ENCODE peak calls at places on chromosomes 5 and 9, in seven cellular contexts. One of them, this sample, is unnamed.

GRCh38 chr9:111477677-111478076 is 6.5 kb downstream of the ECPAS start:
- DNase-seq in adrenal gland: no peak
- DNase-seq in HCT116: no peak
- DNase-seq in gastrocnemius medialis: no peak
- DNase-seq in transverse colon: no peak
- DNase-seq in NB4: no peak
- DNase-seq in A549: no peak
- DNase-seq in this sample: no peak

GRCh38 chr5:139670369-139671095 is 22.4 kb downstream of the CXXC5 start:
- DNase-seq in adrenal gland: no peak
- DNase-seq in HCT116: no peak
- DNase-seq in gastrocnemius medialis: no peak
- DNase-seq in transverse colon: peak
- DNase-seq in NB4: peak
- DNase-seq in A549: no peak
- DNase-seq in this sample: no peak

GRCh38 chr5:173670791-173671120 is 54.3 kb upstream of the BOD1 start:
- DNase-seq in adrenal gland: no peak
- DNase-seq in HCT116: no peak
- DNase-seq in gastrocnemius medialis: no peak
- DNase-seq in transverse colon: no peak
- DNase-seq in NB4: no peak
- DNase-seq in A549: no peak
- DNase-seq in this sample: no peak

GRCh38 chr5:172958268-172959046 is 767 bp upstream of the RPL26L1 start:
- DNase-seq in adrenal gland: peak
- DNase-seq in HCT116: peak
- DNase-seq in gastrocnemius medialis: peak
- DNase-seq in transverse colon: peak
- DNase-seq in NB4: peak
- DNase-seq in A549: peak
- DNase-seq in this sample: peak

GRCh38 chr5:179340465-179340864 is 4.8 kb downstream of the ADAMTS2 start:
- DNase-seq in adrenal gland: no peak
- DNase-seq in HCT116: no peak
- DNase-seq in gastrocnemius medialis: no peak
- DNase-seq in transverse colon: no peak
- DNase-seq in NB4: no peak
- DNase-seq in A549: no peak
- DNase-seq in this sample: no peak

GRCh38 chr5:147037517-147038205 is 159.1 kb upstream of the PPP2R2B start:
- DNase-seq in adrenal gland: no peak
- DNase-seq in HCT116: peak
- DNase-seq in gastrocnemius medialis: no peak
- DNase-seq in transverse colon: no peak
- DNase-seq in NB4: peak
- DNase-seq in A549: no peak
- DNase-seq in this sample: no peak

GRCh38 chr9:19375536-19375935 is 4.5 kb downstream of the RPS6 start:
- DNase-seq in adrenal gland: no peak
- DNase-seq in HCT116: no peak
- DNase-seq in gastrocnemius medialis: no peak
- DNase-seq in transverse colon: no peak
- DNase-seq in NB4: peak
- DNase-seq in A549: no peak
- DNase-seq in this sample: no peak

GRCh38 chr9:81893929-81894328 is 34.3 kb upstream of the SPATA31D4 start:
- DNase-seq in adrenal gland: no peak
- DNase-seq in HCT116: no peak
- DNase-seq in gastrocnemius medialis: no peak
- DNase-seq in transverse colon: no peak
- DNase-seq in NB4: no peak
- DNase-seq in A549: no peak
- DNase-seq in this sample: no peak

GRCh38 chr9:88534456-88535225 is at the start of gene NXNL2:
- DNase-seq in adrenal gland: peak
- DNase-seq in HCT116: peak
- DNase-seq in gastrocnemius medialis: no peak
- DNase-seq in transverse colon: peak
- DNase-seq in NB4: peak
- DNase-seq in A549: peak
- DNase-seq in this sample: peak

GRCh38 chr5:107474724-107475489 is 195.8 kb downstream of the EFNA5 start:
- DNase-seq in adrenal gland: no peak
- DNase-seq in HCT116: no peak
- DNase-seq in gastrocnemius medialis: no peak
- DNase-seq in transverse colon: no peak
- DNase-seq in NB4: no peak
- DNase-seq in A549: peak
- DNase-seq in this sample: no peak

GRCh38 chr5:73435640-73436534 is 12.7 kb downstream of the FOXD1 start:
- DNase-seq in adrenal gland: no peak
- DNase-seq in HCT116: no peak
- DNase-seq in gastrocnemius medialis: no peak
- DNase-seq in transverse colon: no peak
- DNase-seq in NB4: no peak
- DNase-seq in A549: no peak
- DNase-seq in this sample: no peak

GRCh38 chr9:112046181-112046580 is 128.9 kb downstream of the SUSD1 start:
- DNase-seq in adrenal gland: no peak
- DNase-seq in HCT116: no peak
- DNase-seq in gastrocnemius medialis: no peak
- DNase-seq in transverse colon: no peak
- DNase-seq in NB4: no peak
- DNase-seq in A549: peak
- DNase-seq in this sample: no peak

GRCh38 chr9:113669523-113670115 is 206.1 kb downstream of the RGS3 start:
- DNase-seq in adrenal gland: no peak
- DNase-seq in HCT116: no peak
- DNase-seq in gastrocnemius medialis: no peak
- DNase-seq in transverse colon: no peak
- DNase-seq in NB4: peak
- DNase-seq in A549: no peak
- DNase-seq in this sample: no peak

GRCh38 chr5:34881246-34881645 is 34.1 kb downstream of the RAD1 start:
- DNase-seq in adrenal gland: no peak
- DNase-seq in HCT116: no peak
- DNase-seq in gastrocnemius medialis: no peak
- DNase-seq in transverse colon: no peak
- DNase-seq in NB4: no peak
- DNase-seq in A549: no peak
- DNase-seq in this sample: no peak

GRCh38 chr9:16824545-16825041 is 45.9 kb downstream of the BNC2 start:
- DNase-seq in adrenal gland: no peak
- DNase-seq in HCT116: no peak
- DNase-seq in gastrocnemius medialis: no peak
- DNase-seq in transverse colon: no peak
- DNase-seq in NB4: peak
- DNase-seq in A549: peak
- DNase-seq in this sample: no peak

GRCh38 chr9:135961811-135962695 is 880 bp upstream of the UBAC1 start:
- DNase-seq in adrenal gland: no peak
- DNase-seq in HCT116: no peak
- DNase-seq in gastrocnemius medialis: no peak
- DNase-seq in transverse colon: no peak
- DNase-seq in NB4: peak
- DNase-seq in A549: no peak
- DNase-seq in this sample: no peak

GRCh38 chr9:136053757-136054142 is 41.3 kb downstream of the NACC2 start:
- DNase-seq in adrenal gland: no peak
- DNase-seq in HCT116: no peak
- DNase-seq in gastrocnemius medialis: no peak
- DNase-seq in transverse colon: no peak
- DNase-seq in NB4: peak
- DNase-seq in A549: no peak
- DNase-seq in this sample: peak

GRCh38 chr9:127973169-127974001 is 7.4 kb downstream of the EEIG1 start:
- DNase-seq in adrenal gland: peak
- DNase-seq in HCT116: no peak
- DNase-seq in gastrocnemius medialis: peak
- DNase-seq in transverse colon: peak
- DNase-seq in NB4: no peak
- DNase-seq in A549: no peak
- DNase-seq in this sample: no peak

GRCh38 chr5:137279631-137280236 is 219.4 kb downstream of the SPOCK1 start:
- DNase-seq in adrenal gland: no peak
- DNase-seq in HCT116: no peak
- DNase-seq in gastrocnemius medialis: no peak
- DNase-seq in transverse colon: no peak
- DNase-seq in NB4: no peak
- DNase-seq in A549: no peak
- DNase-seq in this sample: peak

GRCh38 chr9:75932026-75932425 is 41.6 kb downstream of the PCSK5 start:
- DNase-seq in adrenal gland: no peak
- DNase-seq in HCT116: no peak
- DNase-seq in gastrocnemius medialis: no peak
- DNase-seq in transverse colon: no peak
- DNase-seq in NB4: no peak
- DNase-seq in A549: no peak
- DNase-seq in this sample: no peak

GRCh38 chr5:10842823-10843222 is 81.8 kb upstream of the DAP start:
- DNase-seq in adrenal gland: no peak
- DNase-seq in HCT116: no peak
- DNase-seq in gastrocnemius medialis: no peak
- DNase-seq in transverse colon: no peak
- DNase-seq in NB4: no peak
- DNase-seq in A549: no peak
- DNase-seq in this sample: no peak

GRCh38 chr5:10849278-10849677 is 88.2 kb upstream of the DAP start:
- DNase-seq in adrenal gland: no peak
- DNase-seq in HCT116: no peak
- DNase-seq in gastrocnemius medialis: no peak
- DNase-seq in transverse colon: no peak
- DNase-seq in NB4: no peak
- DNase-seq in A549: peak
- DNase-seq in this sample: no peak

GRCh38 chr5:10839118-10839517 is 78.1 kb upstream of the DAP start:
- DNase-seq in adrenal gland: peak
- DNase-seq in HCT116: no peak
- DNase-seq in gastrocnemius medialis: no peak
- DNase-seq in transverse colon: no peak
- DNase-seq in NB4: no peak
- DNase-seq in A549: no peak
- DNase-seq in this sample: no peak

GRCh38 chr5:10839916-10840599 is 79.0 kb upstream of the DAP start:
- DNase-seq in adrenal gland: no peak
- DNase-seq in HCT116: no peak
- DNase-seq in gastrocnemius medialis: no peak
- DNase-seq in transverse colon: no peak
- DNase-seq in NB4: no peak
- DNase-seq in A549: no peak
- DNase-seq in this sample: no peak

GRCh38 chr5:10844016-10844415 is 83.0 kb upstream of the DAP start:
- DNase-seq in adrenal gland: no peak
- DNase-seq in HCT116: no peak
- DNase-seq in gastrocnemius medialis: no peak
- DNase-seq in transverse colon: no peak
- DNase-seq in NB4: no peak
- DNase-seq in A549: no peak
- DNase-seq in this sample: no peak
- TF ChIP-seq POLR2A in adrenal gland: no peak
- TF ChIP-seq POLR2A in HCT116: no peak
- TF ChIP-seq POLR2A in gastrocnemius medialis: no peak
- TF ChIP-seq POLR2A in transverse colon: no peak
- TF ChIP-seq POLR2A in NB4: no peak
- TF ChIP-seq POLR2A in A549: no peak
- TF ChIP-seq POLR2A in this sample: no peak

GRCh38 chr5:6355294-6355693 is 23.1 kb downstream of the MED10 start:
- DNase-seq in adrenal gland: no peak
- DNase-seq in HCT116: no peak
- DNase-seq in gastrocnemius medialis: no peak
- DNase-seq in transverse colon: no peak
- DNase-seq in NB4: no peak
- DNase-seq in A549: no peak
- DNase-seq in this sample: no peak

GRCh38 chr5:6359534-6359933 is 18.8 kb downstream of the MED10 start:
- DNase-seq in adrenal gland: no peak
- DNase-seq in HCT116: no peak
- DNase-seq in gastrocnemius medialis: no peak
- DNase-seq in transverse colon: no peak
- DNase-seq in NB4: peak
- DNase-seq in A549: no peak
- DNase-seq in this sample: peak

GRCh38 chr5:6354848-6355247 is 23.5 kb downstream of the MED10 start:
- DNase-seq in adrenal gland: no peak
- DNase-seq in HCT116: no peak
- DNase-seq in gastrocnemius medialis: no peak
- DNase-seq in transverse colon: no peak
- DNase-seq in NB4: no peak
- DNase-seq in A549: no peak
- DNase-seq in this sample: no peak

GRCh38 chr5:6358434-6358820 is 19.9 kb downstream of the MED10 start:
- DNase-seq in adrenal gland: no peak
- DNase-seq in HCT116: no peak
- DNase-seq in gastrocnemius medialis: no peak
- DNase-seq in transverse colon: no peak
- DNase-seq in NB4: no peak
- DNase-seq in A549: no peak
- DNase-seq in this sample: no peak

DNA sequence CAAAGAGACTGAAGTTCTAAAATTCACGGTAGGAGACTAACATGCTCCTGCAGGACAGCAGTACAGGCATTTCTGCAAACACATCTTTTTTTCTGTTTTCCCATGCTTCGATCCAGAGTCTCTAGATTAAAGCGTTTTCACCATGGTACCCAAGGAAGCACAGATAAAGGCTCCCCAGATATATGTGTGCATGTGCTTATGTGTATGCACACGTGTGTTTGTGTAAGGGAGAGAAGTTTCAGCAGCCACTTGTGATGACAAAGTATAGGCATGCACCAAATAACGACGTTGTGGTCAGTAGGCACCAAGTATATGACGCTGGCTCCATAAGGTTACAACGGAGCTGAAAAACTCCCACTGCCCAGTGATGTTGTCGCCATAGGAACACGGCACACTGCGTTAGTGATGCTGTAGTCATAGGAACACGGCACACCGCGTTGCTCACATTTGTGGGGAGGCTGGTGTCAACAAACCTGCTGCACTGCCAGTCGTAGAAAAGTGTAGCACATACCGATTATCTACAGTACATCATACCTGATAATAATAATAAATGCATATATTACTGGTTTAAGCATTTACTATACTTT is 21.7 kb downstream of the MED10 start:
- DNase-seq in adrenal gland: no peak
- DNase-seq in HCT116: no peak
- DNase-seq in gastrocnemius medialis: no peak
- DNase-seq in transverse colon: no peak
- DNase-seq in NB4: no peak
- DNase-seq in A549: no peak
- DNase-seq in this sample: peak
- H3K4me3 ChIP-seq in adrenal gland: no peak
- H3K4me3 ChIP-seq in HCT116: no peak
- H3K4me3 ChIP-seq in gastrocnemius medialis: no peak
- H3K4me3 ChIP-seq in transverse colon: no peak
- H3K4me3 ChIP-seq in NB4: no peak
- H3K4me3 ChIP-seq in A549: no peak
- H3K4me3 ChIP-seq in this sample: no peak

GRCh38 chr5:141523991-141524390 is 35.1 kb downstream of the PCDHGC5 start:
- DNase-seq in adrenal gland: no peak
- DNase-seq in HCT116: no peak
- DNase-seq in gastrocnemius medialis: no peak
- DNase-seq in transverse colon: no peak
- DNase-seq in NB4: no peak
- DNase-seq in A549: no peak
- DNase-seq in this sample: peak
- TF ChIP-seq CTCF in adrenal gland: no peak
- TF ChIP-seq CTCF in HCT116: no peak
- TF ChIP-seq CTCF in gastrocnemius medialis: no peak
- TF ChIP-seq CTCF in transverse colon: no peak
- TF ChIP-seq CTCF in NB4: no peak
- TF ChIP-seq CTCF in A549: no peak
- TF ChIP-seq CTCF in this sample: no peak

GRCh38 chr5:33737284-33737683 is 154.5 kb downstream of the ADAMTS12 start:
- DNase-seq in adrenal gland: no peak
- DNase-seq in HCT116: no peak
- DNase-seq in gastrocnemius medialis: no peak
- DNase-seq in transverse colon: no peak
- DNase-seq in NB4: no peak
- DNase-seq in A549: no peak
- DNase-seq in this sample: no peak
- TF ChIP-seq POLR2A in adrenal gland: no peak
- TF ChIP-seq POLR2A in HCT116: no peak
- TF ChIP-seq POLR2A in gastrocnemius medialis: no peak
- TF ChIP-seq POLR2A in transverse colon: no peak
- TF ChIP-seq POLR2A in NB4: no peak
- TF ChIP-seq POLR2A in A549: no peak
- TF ChIP-seq POLR2A in this sample: no peak

This sample was measured in lower leg skin.